ENCODE peak calls at places on chromosomes 3 and 15, in five cellular contexts. D is left ventricle myocardium inferior; T is mammary epithelial cell; Y is CD8-positive, alpha-beta T cell; P is CD4-positive, CD25-positive, alpha-beta regulatory T cell. M is an unnamed sample.

GRCh38 chr15:71679223-71680078 is 130.9 kb upstream of the NR2E3 start:
- DNase-seq in D (no peak), T (no peak), Y (no peak), P (peak; percentile 7), M (no peak)

GRCh38 chr15:71654714-71655174 is 155.6 kb upstream of the NR2E3 start:
- DNase-seq in D (no peak), T (no peak), Y (no peak), P (no peak), M (no peak)

GRCh38 chr15:76802411-76802810 is 102.7 kb downstream of the SCAPER start:
- DNase-seq in D (no peak), T (no peak), Y (no peak), P (no peak), M (no peak)

GRCh38 chr3:68441054-68441453 is 491.3 kb downstream of the TAFA4 start:
- DNase-seq in D (no peak), T (no peak), Y (no peak), P (no peak), M (no peak)

GRCh38 chr3:48747703-48748102 is 30.7 kb upstream of the IP6K2 start:
- DNase-seq in D (peak; percentile 48), T (no peak), Y (no peak), P (no peak), M (no peak)

GRCh38 chr15:93124126-93124525 is 35.1 kb upstream of the RGMA start:
- DNase-seq in D (no peak), T (no peak), Y (no peak), P (no peak), M (no peak)

GRCh38 chr3:9682123-9682522 is 21.5 kb upstream of the CPNE9 start:
- DNase-seq in D (no peak), T (no peak), Y (no peak), P (no peak), M (no peak)

GRCh38 chr15:81002254-81003022 is 1.7 kb downstream of the TLNRD1 start:
- DNase-seq in D (peak; percentile 27), T (no peak), Y (no peak), P (no peak), M (peak; percentile 19)

GRCh38 chr3:64163755-64164148 is 61.5 kb downstream of the PRICKLE2 start:
- DNase-seq in D (no peak), T (peak; percentile 92), Y (no peak), P (no peak), M (peak; percentile 50)

GRCh38 chr3:32557640-32558352 is 12.9 kb downstream of the DYNC1LI1 start:
- DNase-seq in D (no peak), T (no peak), Y (no peak), P (no peak), M (no peak)

GRCh38 chr3:55267206-55267930 is 219.7 kb downstream of the WNT5A start:
- DNase-seq in D (no peak), T (peak; percentile 14), Y (no peak), P (no peak), M (peak; percentile 6)

GRCh38 chr3:18898911-18899310 is 249.4 kb upstream of the KCNH8 start:
- DNase-seq in D (no peak), T (no peak), Y (no peak), P (no peak), M (no peak)

GRCh38 chr3:66425566-66425965 is 75.3 kb downstream of the LRIG1 start:
- DNase-seq in D (no peak), T (no peak), Y (no peak), P (no peak), M (no peak)

GRCh38 chr15:83243634-83244033 is 36.0 kb upstream of the HDGFL3 start:
- DNase-seq in D (no peak), T (no peak), Y (no peak), P (no peak), M (no peak)

GRCh38 chr3:71026634-71027578 is 556.6 kb downstream of the FOXP1 start:
- DNase-seq in D (no peak), T (no peak), Y (no peak), P (no peak), M (no peak)

GRCh38 chr15:41969851-41970431 is 2.4 kb downstream of the EHD4 start:
- DNase-seq in D (no peak), T (peak; percentile 54), Y (peak; percentile 13), P (peak; percentile 70), M (peak; percentile 11)

GRCh38 chr3:100665230-100665629 is 44.1 kb upstream of the TFG start:
- DNase-seq in D (no peak), T (peak; percentile 75), Y (peak; percentile 4), P (peak; percentile 45), M (no peak)

GRCh38 chr15:29225534-29226224 is 43.9 kb downstream of the NSMCE3 start:
- DNase-seq in D (no peak), T (no peak), Y (no peak), P (no peak), M (no peak)

GRCh38 chr3:180744226-180744625 is 64.9 kb upstream of the CCDC39 start:
- DNase-seq in D (no peak), T (no peak), Y (no peak), P (no peak), M (no peak)

GRCh38 chr15:51681303-51681963 is at the start of gene SCG3:
- DNase-seq in D (peak; percentile 75), T (peak; percentile 81), Y (peak; percentile 11), P (peak; percentile 53), M (peak; percentile 12)

GRCh38 chr15:90412356-90413194 is 24.5 kb downstream of the IQGAP1 start:
- DNase-seq in D (no peak), T (peak; percentile 97), Y (no peak), P (peak; percentile 39), M (peak; percentile 68)

GRCh38 chr3:122468896-122469533 is 45.7 kb downstream of the KPNA1 start:
- DNase-seq in D (no peak), T (no peak), Y (no peak), P (no peak), M (no peak)

GRCh38 chr3:185503467-185503975 is 4.7 kb upstream of the TMEM41A start:
- DNase-seq in D (no peak), T (no peak), Y (no peak), P (no peak), M (no peak)

GRCh38 chr3:174023445-174023844 is 625.9 kb downstream of the NLGN1 start:
- DNase-seq in D (no peak), T (no peak), Y (no peak), P (no peak), M (no peak)

GRCh38 chr3:74027121-74027520 is 402.4 kb upstream of the PDZRN3 start:
- DNase-seq in D (no peak), T (no peak), Y (no peak), P (no peak), M (no peak)

GRCh38 chr15:101043911-101044624 is 124.9 kb downstream of the LRRK1 start:
- DNase-seq in D (no peak), T (no peak), Y (no peak), P (no peak), M (peak; percentile 35)

GRCh38 chr3:171783626-171784025 is 26.7 kb downstream of the PLD1 start:
- DNase-seq in D (no peak), T (no peak), Y (no peak), P (no peak), M (no peak)

GRCh38 chr3:171783086-171783485 is 27.2 kb downstream of the PLD1 start:
- DNase-seq in D (no peak), T (peak; percentile 85), Y (no peak), P (no peak), M (no peak)

GRCh38 chr3:171784937-171785336 is 25.3 kb downstream of the PLD1 start:
- DNase-seq in D (no peak), T (no peak), Y (no peak), P (no peak), M (no peak)

GRCh38 chr3:171786997-171787396 is 23.3 kb downstream of the PLD1 start:
- DNase-seq in D (no peak), T (no peak), Y (no peak), P (no peak), M (no peak)

DNA sequence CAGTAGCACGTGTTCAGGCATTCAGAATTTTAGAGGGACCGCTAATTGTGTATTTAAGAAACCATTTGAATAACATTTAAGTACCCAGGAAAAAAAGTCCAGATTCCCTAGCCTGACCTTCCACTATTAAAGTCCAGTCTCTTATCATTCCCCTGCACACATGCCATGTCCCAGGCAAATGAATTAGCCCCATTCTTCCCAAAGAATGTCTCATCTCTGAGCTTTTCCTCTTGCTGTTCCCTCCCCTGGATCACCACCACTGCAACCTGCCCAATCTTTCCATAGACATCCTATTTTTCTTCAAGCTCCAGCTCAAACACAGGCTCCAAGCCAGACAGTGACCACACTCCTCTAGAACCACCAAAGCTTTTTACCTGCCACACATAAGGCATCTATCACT is 25.9 kb downstream of the PLD1 start:
- DNase-seq in D (no peak), T (no peak), Y (no peak), P (no peak), M (no peak)
- H3K4me1 ChIP-seq in D (no peaks in the 10 kb centered on the region), T (peaks cover 36% of the 10 kb centered on the region), Y (no peaks in the 10 kb centered on the region), P (no peaks in the 10 kb centered on the region), M (peaks cover 41% of the 10 kb centered on the region)

GRCh38 chr3:169662215-169663070 is 1.1 kb downstream of the MECOM start:
- DNase-seq in D (peak; percentile 71), T (peak; percentile 73), Y (no peak), P (peak; percentile 43), M (peak; percentile 46)

GRCh38 chr3:169665264-169666078 is 2.0 kb upstream of the MECOM start:
- DNase-seq in D (no peak), T (no peak), Y (no peak), P (no peak), M (no peak)

GRCh38 chr3:169666501-169667379 is 3.2 kb upstream of the MECOM start:
- DNase-seq in D (no peak), T (no peak), Y (no peak), P (no peak), M (no peak)

GRCh38 chr3:169666079-169666436 is 2.5 kb upstream of the MECOM start:
- DNase-seq in D (no peak), T (no peak), Y (no peak), P (no peak), M (no peak)

GRCh38 chr3:169664034-169664820 is 715 bp upstream of the MECOM start:
- DNase-seq in D (no peak), T (no peak), Y (no peak), P (no peak), M (no peak)
- H3K4me1 ChIP-seq in D (peaks cover 66% of the 10 kb centered on the region), T (peaks cover 25% of the 10 kb centered on the region), Y (peaks cover 57% of the 10 kb centered on the region), P (peaks cover 54% of the 10 kb centered on the region), M (peaks cover 24% of the 10 kb centered on the region)

GRCh38 chr15:44715142-44715796 is 4.0 kb downstream of the B2M start:
- DNase-seq in D (no peak), T (no peak), Y (no peak), P (peak; percentile 64), M (no peak)
- H3K4me1 ChIP-seq in D (peaks cover 85% of the 10 kb centered on the region), T (peaks cover 7% of the 10 kb centered on the region), Y (peaks cover 56% of the 10 kb centered on the region), P (peaks cover 72% of the 10 kb centered on the region), M (peaks cover 12% of the 10 kb centered on the region)

DNA sequence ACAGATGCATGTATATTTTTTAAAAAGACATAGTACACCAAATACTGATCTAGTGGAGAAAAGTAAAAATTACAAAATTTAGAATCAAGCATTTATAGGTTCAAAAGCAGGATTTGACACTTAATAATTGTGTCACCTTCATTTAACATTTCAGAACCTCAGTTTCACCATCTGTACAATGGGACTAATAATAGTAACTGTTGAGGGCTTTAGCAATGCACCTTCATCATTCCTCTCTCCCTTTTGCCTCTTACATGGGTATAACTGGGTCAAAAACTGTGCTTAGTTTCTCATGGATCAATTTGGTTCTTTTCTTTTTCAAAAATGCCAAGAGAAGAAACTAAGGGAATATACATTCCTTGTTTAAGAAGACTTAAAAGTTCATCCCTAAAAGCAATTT is 5.5 kb upstream of the TMEM212 start:
- DNase-seq in D (no peak), T (no peak), Y (no peak), P (no peak), M (no peak)
- H3K4me1 ChIP-seq in D (peaks cover 87% of the 10 kb centered on the region), T (peaks cover under 1% of the 10 kb centered on the region), Y (no peaks in the 10 kb centered on the region), P (no peaks in the 10 kb centered on the region), M (peaks cover 37% of the 10 kb centered on the region)